ENCODE peak calls at places on chromosomes 7 and 10, in six cellular contexts. One of them, this sample, is unnamed.

GRCh38 chr10:93746844-93747284 is 10.9 kb upstream of the LGI1 start:
- DNase-seq in astrocyte of the spinal cord: peak; percentile 96
- DNase-seq in hypothalamus: no peak
- DNase-seq in HTR-8/SVneo: peak; percentile 94
- DNase-seq in GM23248: peak; percentile 83
- DNase-seq in HT1080: peak; percentile 98
- DNase-seq in this sample: peak; percentile 99

GRCh38 chr7:159143780-159144755 is 599 bp downstream of the VIPR2 start:
- DNase-seq in astrocyte of the spinal cord: peak; percentile 5
- DNase-seq in hypothalamus: no peak
- DNase-seq in HTR-8/SVneo: no peak
- DNase-seq in GM23248: peak; percentile 6
- DNase-seq in HT1080: no peak
- DNase-seq in this sample: no peak

GRCh38 chr10:132396495-132397035 is 435 bp upstream of the PWWP2B start:
- DNase-seq in astrocyte of the spinal cord: no peak
- DNase-seq in hypothalamus: no peak
- DNase-seq in HTR-8/SVneo: peak; percentile 42
- DNase-seq in GM23248: peak; percentile 80
- DNase-seq in HT1080: no peak
- DNase-seq in this sample: no peak

GRCh38 chr7:148129023-148129422 is 461.5 kb upstream of the C7orf33 start:
- DNase-seq in astrocyte of the spinal cord: no peak
- DNase-seq in hypothalamus: no peak
- DNase-seq in HTR-8/SVneo: no peak
- DNase-seq in GM23248: no peak
- DNase-seq in HT1080: no peak
- DNase-seq in this sample: no peak

GRCh38 chr10:79345241-79346011 is 1.8 kb upstream of the PPIF start:
- DNase-seq in astrocyte of the spinal cord: no peak
- DNase-seq in hypothalamus: no peak
- DNase-seq in HTR-8/SVneo: no peak
- DNase-seq in GM23248: no peak
- DNase-seq in HT1080: no peak
- DNase-seq in this sample: peak; percentile 56

GRCh38 chr7:143884978-143885559 is 16.9 kb downstream of the TCAF1 start:
- DNase-seq in astrocyte of the spinal cord: peak; percentile 80
- DNase-seq in hypothalamus: peak; percentile 84
- DNase-seq in HTR-8/SVneo: peak; percentile 70
- DNase-seq in GM23248: peak; percentile 76
- DNase-seq in HT1080: no peak
- DNase-seq in this sample: peak; percentile 64

GRCh38 chr10:50740351-50740688 is 584 bp downstream of the ASAH2B start:
- DNase-seq in astrocyte of the spinal cord: peak; percentile 89
- DNase-seq in hypothalamus: no peak
- DNase-seq in HTR-8/SVneo: peak; percentile 5
- DNase-seq in GM23248: peak; percentile 90
- DNase-seq in HT1080: peak; percentile 79
- DNase-seq in this sample: peak; percentile 69

GRCh38 chr10:123135415-123136141 is at the start of gene HMX3:
- DNase-seq in astrocyte of the spinal cord: no peak
- DNase-seq in hypothalamus: no peak
- DNase-seq in HTR-8/SVneo: no peak
- DNase-seq in GM23248: peak; percentile 62
- DNase-seq in HT1080: no peak
- DNase-seq in this sample: no peak

GRCh38 chr10:26798298-26798697 is 62.5 kb downstream of the ABI1 start:
- DNase-seq in astrocyte of the spinal cord: no peak
- DNase-seq in hypothalamus: no peak
- DNase-seq in HTR-8/SVneo: no peak
- DNase-seq in GM23248: no peak
- DNase-seq in HT1080: no peak
- DNase-seq in this sample: no peak

GRCh38 chr10:98646998-98647917 is 200.5 kb upstream of the HPS1 start:
- DNase-seq in astrocyte of the spinal cord: no peak
- DNase-seq in hypothalamus: no peak
- DNase-seq in HTR-8/SVneo: no peak
- DNase-seq in GM23248: no peak
- DNase-seq in HT1080: no peak
- DNase-seq in this sample: no peak

GRCh38 chr10:32982911-32983310 is 24.9 kb upstream of the ITGB1 start:
- DNase-seq in astrocyte of the spinal cord: no peak
- DNase-seq in hypothalamus: no peak
- DNase-seq in HTR-8/SVneo: no peak
- DNase-seq in GM23248: peak; percentile 70
- DNase-seq in HT1080: no peak
- DNase-seq in this sample: peak; percentile 66

GRCh38 chr7:119964640-119965542 is 308.1 kb upstream of the KCND2 start:
- DNase-seq in astrocyte of the spinal cord: peak; percentile 46
- DNase-seq in hypothalamus: no peak
- DNase-seq in HTR-8/SVneo: no peak
- DNase-seq in GM23248: peak; percentile 14
- DNase-seq in HT1080: no peak
- DNase-seq in this sample: peak; percentile 92

GRCh38 chr10:97328646-97329453 is 5.7 kb downstream of the FRAT2 start:
- DNase-seq in astrocyte of the spinal cord: no peak
- DNase-seq in hypothalamus: no peak
- DNase-seq in HTR-8/SVneo: no peak
- DNase-seq in GM23248: no peak
- DNase-seq in HT1080: no peak
- DNase-seq in this sample: no peak

GRCh38 chr10:79463578-79464496 is 18.4 kb upstream of the ZCCHC24 start:
- DNase-seq in astrocyte of the spinal cord: no peak
- DNase-seq in hypothalamus: no peak
- DNase-seq in HTR-8/SVneo: no peak
- DNase-seq in GM23248: peak; percentile 34
- DNase-seq in HT1080: no peak
- DNase-seq in this sample: peak; percentile 73

GRCh38 chr10:93488956-93489528 is 6.9 kb upstream of the MYOF start:
- DNase-seq in astrocyte of the spinal cord: no peak
- DNase-seq in hypothalamus: no peak
- DNase-seq in HTR-8/SVneo: no peak
- DNase-seq in GM23248: no peak
- DNase-seq in HT1080: no peak
- DNase-seq in this sample: no peak

GRCh38 chr7:50347693-50348092 is 43.2 kb downstream of the IKZF1 start:
- DNase-seq in astrocyte of the spinal cord: no peak
- DNase-seq in hypothalamus: no peak
- DNase-seq in HTR-8/SVneo: no peak
- DNase-seq in GM23248: no peak
- DNase-seq in HT1080: no peak
- DNase-seq in this sample: no peak

GRCh38 chr10:100827819-100828743 is 82.7 kb downstream of the PAX2 start:
- DNase-seq in astrocyte of the spinal cord: no peak
- DNase-seq in hypothalamus: no peak
- DNase-seq in HTR-8/SVneo: peak; percentile 60
- DNase-seq in GM23248: peak; percentile 64
- DNase-seq in HT1080: no peak
- DNase-seq in this sample: no peak

GRCh38 chr10:85610381-85611092 is 756.1 kb downstream of the GRID1 start:
- DNase-seq in astrocyte of the spinal cord: no peak
- DNase-seq in hypothalamus: no peak
- DNase-seq in HTR-8/SVneo: no peak
- DNase-seq in GM23248: no peak
- DNase-seq in HT1080: no peak
- DNase-seq in this sample: no peak

GRCh38 chr7:158973440-158973839 is 117.1 kb downstream of the DYNC2I1 start:
- DNase-seq in astrocyte of the spinal cord: no peak
- DNase-seq in hypothalamus: no peak
- DNase-seq in HTR-8/SVneo: no peak
- DNase-seq in GM23248: no peak
- DNase-seq in HT1080: no peak
- DNase-seq in this sample: no peak

GRCh38 chr10:72952189-72952900 is 2.3 kb downstream of the PLA2G12B start:
- DNase-seq in astrocyte of the spinal cord: no peak
- DNase-seq in hypothalamus: no peak
- DNase-seq in HTR-8/SVneo: no peak
- DNase-seq in GM23248: no peak
- DNase-seq in HT1080: no peak
- DNase-seq in this sample: no peak

GRCh38 chr10:80172896-80173295 is 32.4 kb downstream of the ANXA11 start:
- DNase-seq in astrocyte of the spinal cord: no peak
- DNase-seq in hypothalamus: no peak
- DNase-seq in HTR-8/SVneo: no peak
- DNase-seq in GM23248: no peak
- DNase-seq in HT1080: no peak
- DNase-seq in this sample: no peak

GRCh38 chr7:44216019-44216418 is 15.2 kb downstream of the YKT6 start:
- DNase-seq in astrocyte of the spinal cord: no peak
- DNase-seq in hypothalamus: no peak
- DNase-seq in HTR-8/SVneo: no peak
- DNase-seq in GM23248: no peak
- DNase-seq in HT1080: no peak
- DNase-seq in this sample: no peak

GRCh38 chr10:79491171-79491835 is 21.0 kb upstream of the EIF5AL1 start:
- DNase-seq in astrocyte of the spinal cord: no peak
- DNase-seq in hypothalamus: no peak
- DNase-seq in HTR-8/SVneo: no peak
- DNase-seq in GM23248: no peak
- DNase-seq in HT1080: no peak
- DNase-seq in this sample: no peak

GRCh38 chr10:28072573-28072972 is 73.7 kb upstream of the ODAD2 start:
- DNase-seq in astrocyte of the spinal cord: no peak
- DNase-seq in hypothalamus: no peak
- DNase-seq in HTR-8/SVneo: no peak
- DNase-seq in GM23248: peak; percentile 38
- DNase-seq in HT1080: peak; percentile 55
- DNase-seq in this sample: no peak

GRCh38 chr7:83731154-83731553 is 82.2 kb upstream of the SEMA3E start:
- DNase-seq in astrocyte of the spinal cord: no peak
- DNase-seq in hypothalamus: no peak
- DNase-seq in HTR-8/SVneo: no peak
- DNase-seq in GM23248: no peak
- DNase-seq in HT1080: no peak
- DNase-seq in this sample: no peak

GRCh38 chr7:101169110-101169837 is 3.9 kb upstream of the VGF start:
- DNase-seq in astrocyte of the spinal cord: no peak
- DNase-seq in hypothalamus: no peak
- DNase-seq in HTR-8/SVneo: no peak
- DNase-seq in GM23248: no peak
- DNase-seq in HT1080: peak; percentile 39
- DNase-seq in this sample: no peak

GRCh38 chr10:7426349-7426748 is 15.5 kb upstream of the SFMBT2 start:
- DNase-seq in astrocyte of the spinal cord: no peak
- DNase-seq in hypothalamus: no peak
- DNase-seq in HTR-8/SVneo: no peak
- DNase-seq in GM23248: no peak
- DNase-seq in HT1080: peak; percentile 29
- DNase-seq in this sample: no peak

GRCh38 chr7:84251183-84251845 is 56.7 kb upstream of the SEMA3A start:
- DNase-seq in astrocyte of the spinal cord: peak; percentile 94
- DNase-seq in hypothalamus: no peak
- DNase-seq in HTR-8/SVneo: no peak
- DNase-seq in GM23248: peak; percentile 90
- DNase-seq in HT1080: peak; percentile 81
- DNase-seq in this sample: peak; percentile 87

GRCh38 chr10:124791378-124792348 is at the start of gene EEF1AKMT2:
- DNase-seq in astrocyte of the spinal cord: peak; percentile 88
- DNase-seq in hypothalamus: peak; percentile 68
- DNase-seq in HTR-8/SVneo: peak; percentile 80
- DNase-seq in GM23248: peak; percentile 88
- DNase-seq in HT1080: peak; percentile 77
- DNase-seq in this sample: peak; percentile 83

GRCh38 chr7:127884066-127884559 is 147.1 kb downstream of the LRRC4 start:
- DNase-seq in astrocyte of the spinal cord: no peak
- DNase-seq in hypothalamus: no peak
- DNase-seq in HTR-8/SVneo: no peak
- DNase-seq in GM23248: no peak
- DNase-seq in HT1080: no peak
- DNase-seq in this sample: no peak

GRCh38 chr10:116742367-116743265 is at the start of gene HSPA12A:
- DNase-seq in astrocyte of the spinal cord: peak; percentile 69
- DNase-seq in hypothalamus: peak; percentile 71
- DNase-seq in HTR-8/SVneo: peak; percentile 50
- DNase-seq in GM23248: peak; percentile 96
- DNase-seq in HT1080: peak; percentile 78
- DNase-seq in this sample: peak; percentile 71

GRCh38 chr10:69994262-69994661 is 58.4 kb upstream of the MACROH2A2 start:
- DNase-seq in astrocyte of the spinal cord: peak; percentile 18
- DNase-seq in hypothalamus: no peak
- DNase-seq in HTR-8/SVneo: peak; percentile 68
- DNase-seq in GM23248: peak; percentile 55
- DNase-seq in HT1080: peak; percentile 72
- DNase-seq in this sample: peak; percentile 47

GRCh38 chr10:131354380-131354779 is 42.9 kb upstream of the TCERG1L start:
- DNase-seq in astrocyte of the spinal cord: no peak
- DNase-seq in hypothalamus: no peak
- DNase-seq in HTR-8/SVneo: no peak
- DNase-seq in GM23248: peak; percentile 10
- DNase-seq in HT1080: no peak
- DNase-seq in this sample: no peak

GRCh38 chr7:64559206-64559605 is 3.7 kb downstream of the ZNF680 start:
- DNase-seq in astrocyte of the spinal cord: peak; percentile 42
- DNase-seq in hypothalamus: no peak
- DNase-seq in HTR-8/SVneo: no peak
- DNase-seq in GM23248: peak; percentile 70
- DNase-seq in HT1080: no peak
- DNase-seq in this sample: peak; percentile 57

GRCh38 chr10:77289027-77289501 is 348.5 kb downstream of the KCNMA1 start:
- DNase-seq in astrocyte of the spinal cord: no peak
- DNase-seq in hypothalamus: no peak
- DNase-seq in HTR-8/SVneo: no peak
- DNase-seq in GM23248: no peak
- DNase-seq in HT1080: no peak
- DNase-seq in this sample: no peak

This sample was measured in fibroblast of the aortic adventitia.